ENCODE peak calls at places on chromosomes 11 and 22, in nine cellular contexts. T, N, I, L, S, K, W, R and U are unnamed samples.

GRCh38 chr11:46666982-46667590 is 33.3 kb downstream of the ARHGAP1 start:
- DNase-seq in L (no peak), S (no peak), R (no peak), N (no peak), I (no peak), T (no peak), K (no peak), W (no peak), U (no peak)

GRCh38 chr22:22092974-22093373 is 110.4 kb upstream of the TOP3B start:
- DNase-seq in S (no peak), R (no peak), N (no peak), I (no peak), L (no peak), K (no peak), W (no peak), T (no peak), U (no peak)

GRCh38 chr11:92216789-92217188 is 7.8 kb upstream of the FAT3 start:
- DNase-seq in T (no peak), I (no peak), L (no peak), N (no peak), S (no peak), W (no peak), R (no peak), K (no peak), U (no peak)

GRCh38 chr22:46972901-46973831 is 210.7 kb downstream of the TBC1D22A start:
- DNase-seq in T (no peak), L (no peak), W (no peak), N (peak; percentile 6), K (no peak), I (no peak), S (no peak), R (no peak), U (no peak)

GRCh38 chr11:70747285-70747684 is 349.0 kb downstream of the CTTN start:
- DNase-seq in N (no peak), R (no peak), K (no peak), L (no peak), I (no peak), W (no peak), T (no peak), S (no peak), U (no peak)

GRCh38 chr22:24977370-24978230 is 25.1 kb downstream of the KIAA1671 start:
- DNase-seq in K (no peak), W (no peak), I (peak; percentile 67), L (no peak), R (no peak), T (no peak), S (no peak), N (no peak), U (no peak)

GRCh38 chr11:110912437-110912836 is 200.2 kb upstream of the ARHGAP20 start:
- DNase-seq in N (no peak), S (no peak), W (no peak), K (no peak), L (no peak), R (no peak), I (no peak), T (no peak), U (no peak)

GRCh38 chr22:26516503-26516902 is 4.2 kb upstream of the TFIP11 start:
- DNase-seq in T (no peak), N (no peak), K (no peak), S (no peak), L (no peak), I (no peak), W (no peak), R (no peak), U (no peak)

GRCh38 chr11:23688835-23689234 is 808.0 kb upstream of the LUZP2 start:
- DNase-seq in K (no peak), N (peak; percentile 5), I (no peak), S (no peak), R (no peak), W (no peak), L (no peak), T (no peak), U (no peak)

GRCh38 chr11:87176044-87176443 is 138.3 kb downstream of the TMEM135 start:
- DNase-seq in N (peak; percentile 13), I (no peak), R (no peak), W (no peak), L (no peak), K (no peak), S (no peak), T (no peak), U (no peak)

GRCh38 chr11:61114913-61115312 is 12.6 kb downstream of the CD5 start:
- DNase-seq in W (no peak), T (no peak), I (no peak), K (no peak), S (no peak), R (no peak), L (no peak), N (no peak), U (no peak)

GRCh38 chr11:65574963-65575567 is 788 bp upstream of the EHBP1L1 start:
- DNase-seq in I (peak; percentile 71), R (no peak), S (peak; percentile 70), T (no peak), L (no peak), N (no peak), K (no peak), W (no peak), U (peak; percentile 47)

GRCh38 chr11:66860449-66860831 is 3.6 kb downstream of the LRFN4 start:
- DNase-seq in S (no peak), L (no peak), N (no peak), R (no peak), W (no peak), I (no peak), K (no peak), T (no peak), U (no peak)
- TF ChIP-seq CTCF in S (no peak), L (no peak), N (no peak), R (no peak), W (no peak), I (no peak), K (no peak), T (no peak), U (no peak)

GRCh38 chr22:29337631-29338284 is 22.3 kb upstream of the RASL10A start:
- DNase-seq in I (no peak), R (no peak), S (no peak), T (no peak), K (no peak), W (no peak), N (no peak), L (no peak), U (no peak)

GRCh38 chr22:29334148-29334547 is 18.7 kb upstream of the RASL10A start:
- DNase-seq in N (no peak), L (no peak), T (no peak), K (no peak), S (no peak), R (no peak), W (no peak), I (no peak), U (no peak)

GRCh38 chr22:29336751-29337490 is 21.4 kb upstream of the RASL10A start:
- DNase-seq in N (no peak), R (no peak), I (no peak), L (no peak), K (no peak), S (no peak), W (no peak), T (no peak), U (no peak)

GRCh38 chr22:29334696-29335344 is 19.3 kb upstream of the RASL10A start:
- DNase-seq in N (no peak), K (no peak), S (no peak), T (no peak), W (no peak), I (no peak), R (no peak), L (no peak), U (no peak)

DNA sequence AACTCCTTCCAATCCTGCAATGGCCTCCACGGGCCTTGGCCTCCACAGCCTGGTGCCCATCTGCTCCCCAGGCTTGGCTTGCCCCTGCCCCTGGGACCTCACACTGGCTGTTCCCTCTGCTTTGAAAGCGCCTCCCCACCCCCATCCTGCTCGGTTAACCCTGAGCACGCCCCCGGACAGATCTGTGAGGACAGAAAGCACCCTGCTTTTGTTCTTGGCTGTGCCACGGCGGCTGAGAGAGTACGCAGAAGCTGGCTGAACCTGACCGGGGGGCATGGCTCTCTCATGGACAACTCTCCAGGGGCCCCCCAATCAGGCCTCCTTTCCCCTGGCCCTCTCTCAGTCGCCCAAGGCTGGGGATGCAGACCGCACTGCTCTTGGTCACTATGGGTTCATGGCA is 20.2 kb upstream of the RASL10A start:
- DNase-seq in W (no peak), S (no peak), K (no peak), N (no peak), L (no peak), R (no peak), T (no peak), I (no peak), U (no peak)
- TF ChIP-seq CTCF in W (no peak), S (no peak), K (no peak), N (no peak), L (no peak), R (no peak), T (no peak), I (no peak), U (no peak)

DNA sequence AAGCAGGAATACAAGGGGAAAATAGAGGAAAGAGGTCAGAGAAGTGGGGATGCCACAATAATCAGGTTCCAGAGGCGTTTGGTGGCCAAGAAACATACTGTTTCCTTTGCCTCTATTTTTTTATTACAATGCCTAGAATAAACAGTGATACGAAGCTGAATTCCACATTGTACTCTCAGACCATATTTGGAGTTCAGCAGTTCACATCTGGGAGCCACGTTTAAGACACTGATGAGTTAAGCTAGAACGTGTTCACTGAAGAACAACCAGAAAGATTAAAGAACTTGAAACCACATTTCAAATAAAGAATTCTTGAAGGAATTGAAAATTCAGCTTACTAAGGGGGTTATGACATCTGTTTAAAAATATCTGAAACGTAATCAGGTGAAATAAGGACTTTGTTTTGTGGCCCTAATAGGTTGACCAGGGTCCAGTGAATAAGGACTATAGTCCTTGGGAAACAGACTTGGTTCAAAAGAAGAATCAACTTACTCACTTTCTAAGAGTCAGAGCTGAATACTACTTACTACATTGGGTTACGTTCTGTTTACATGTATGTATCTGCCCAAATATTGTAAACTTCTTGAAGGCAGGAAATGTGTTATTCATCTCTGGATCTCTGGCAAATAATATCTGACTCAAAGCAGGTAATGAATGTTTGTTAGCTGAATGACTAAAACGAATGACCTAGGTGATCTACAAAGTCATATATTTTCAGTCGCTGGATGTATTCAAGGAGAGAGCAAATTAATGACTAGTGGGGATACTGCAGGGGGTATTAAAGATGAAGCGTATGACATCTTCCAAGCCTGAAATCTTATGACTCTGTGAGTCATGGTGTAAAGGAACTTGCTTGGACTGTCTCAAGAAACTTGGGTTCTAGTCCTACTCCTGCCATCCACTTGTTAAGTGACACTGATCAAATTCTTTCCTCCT is 247.0 kb upstream of the NARS2 start:
- DNase-seq in S (no peak), T (no peak), R (no peak), W (no peak), L (no peak), I (no peak), K (peak; percentile 77), N (peak; percentile 77), U (no peak)
- TF ChIP-seq CTCF in S (no peak), T (no peak), R (no peak), W (no peak), L (no peak), I (no peak), K (no peak), N (no peak), U (no peak)

DNA sequence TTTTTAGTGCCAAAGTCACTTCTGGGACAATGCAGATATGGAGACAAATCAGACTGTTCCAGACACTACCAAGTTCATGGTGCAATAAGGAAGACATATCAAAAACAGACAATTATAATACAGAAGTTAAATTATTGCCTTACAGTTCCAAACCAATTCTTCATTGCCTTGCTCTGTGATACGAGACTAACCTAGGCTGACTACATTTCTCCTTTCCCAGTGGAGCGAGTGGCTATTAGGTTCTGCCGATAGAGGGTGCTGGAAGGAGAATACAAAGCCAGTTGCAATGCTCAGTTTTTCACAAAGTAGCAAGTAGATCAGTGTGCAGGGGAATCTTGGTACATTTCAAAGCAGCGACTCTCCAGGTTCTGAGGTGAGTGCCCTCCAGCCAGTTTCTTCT is 67.8 kb downstream of the FAM168A start:
- DNase-seq in I (no peak), K (no peak), N (no peak), S (no peak), R (no peak), W (no peak), T (no peak), L (no peak), U (no peak)
- TF ChIP-seq CTCF in I (peak; percentile 12), K (peak; percentile 29), N (peak; percentile 33), S (peak; percentile 43), R (peak; percentile 2), W (peak; percentile 75), T (no peak), L (no peak), U (no peak)